ENCODE peak calls at places on chromosomes 5 and 9, in nine cellular contexts. One of them, this sample, is unnamed.

GRCh38 chr5:146291421-146292074 is 47.1 kb upstream of the POU4F3 start:
- DNase-seq in fibroblast of lung: peak; percentile 24
- DNase-seq in HCT116: peak; percentile 23
- DNase-seq in cardiac fibroblast: peak; percentile 71
- DNase-seq in BJ: no peak
- DNase-seq in lower leg skin: no peak
- DNase-seq in GM12865: peak; percentile 59
- DNase-seq in neural progenitor cell: peak; percentile 79
- DNase-seq in transverse colon: no peak
- DNase-seq in this sample: peak; percentile 51

GRCh38 chr9:96884443-96884842 is 30.1 kb upstream of the ZNF782 start:
- DNase-seq in HCT116: peak; percentile 92
- DNase-seq in transverse colon: peak; percentile 50
- DNase-seq in BJ: peak; percentile 48
- DNase-seq in neural progenitor cell: no peak
- DNase-seq in GM12865: no peak
- DNase-seq in lower leg skin: no peak
- DNase-seq in fibroblast of lung: peak; percentile 81
- DNase-seq in cardiac fibroblast: peak; percentile 84
- DNase-seq in this sample: peak; percentile 51

GRCh38 chr9:18459958-18460584 is 13.9 kb upstream of the ADAMTSL1 start:
- DNase-seq in BJ: peak; percentile 75
- DNase-seq in neural progenitor cell: no peak
- DNase-seq in transverse colon: no peak
- DNase-seq in HCT116: no peak
- DNase-seq in cardiac fibroblast: peak; percentile 97
- DNase-seq in GM12865: no peak
- DNase-seq in lower leg skin: peak; percentile 34
- DNase-seq in fibroblast of lung: peak; percentile 95
- DNase-seq in this sample: peak; percentile 88

GRCh38 chr5:153831976-153832375 is 206.7 kb downstream of the FAM114A2 start:
- DNase-seq in fibroblast of lung: peak; percentile 32
- DNase-seq in BJ: no peak
- DNase-seq in GM12865: peak; percentile 64
- DNase-seq in neural progenitor cell: peak; percentile 50
- DNase-seq in HCT116: peak; percentile 60
- DNase-seq in lower leg skin: no peak
- DNase-seq in cardiac fibroblast: peak; percentile 68
- DNase-seq in transverse colon: no peak
- DNase-seq in this sample: peak; percentile 17

GRCh38 chr5:173278172-173278571 is 43.2 kb upstream of the NKX2-5 start:
- DNase-seq in HCT116: no peak
- DNase-seq in transverse colon: no peak
- DNase-seq in BJ: no peak
- DNase-seq in neural progenitor cell: no peak
- DNase-seq in lower leg skin: no peak
- DNase-seq in GM12865: no peak
- DNase-seq in fibroblast of lung: no peak
- DNase-seq in cardiac fibroblast: no peak
- DNase-seq in this sample: no peak

GRCh38 chr9:36023260-36024048 is 13.3 kb upstream of the RECK start:
- DNase-seq in fibroblast of lung: peak; percentile 64
- DNase-seq in lower leg skin: peak; percentile 59
- DNase-seq in GM12865: peak; percentile 80
- DNase-seq in transverse colon: peak; percentile 80
- DNase-seq in cardiac fibroblast: peak; percentile 82
- DNase-seq in neural progenitor cell: peak; percentile 81
- DNase-seq in HCT116: peak; percentile 59
- DNase-seq in BJ: no peak
- DNase-seq in this sample: peak; percentile 72

GRCh38 chr5:38752622-38753021 is 93.2 kb upstream of the OSMR start:
- DNase-seq in BJ: no peak
- DNase-seq in GM12865: no peak
- DNase-seq in lower leg skin: no peak
- DNase-seq in neural progenitor cell: no peak
- DNase-seq in HCT116: no peak
- DNase-seq in cardiac fibroblast: no peak
- DNase-seq in fibroblast of lung: no peak
- DNase-seq in transverse colon: no peak
- DNase-seq in this sample: no peak

GRCh38 chr5:149895416-149896345 is 48.9 kb downstream of the PDE6A start:
- DNase-seq in fibroblast of lung: peak; percentile 55
- DNase-seq in GM12865: no peak
- DNase-seq in BJ: no peak
- DNase-seq in transverse colon: no peak
- DNase-seq in lower leg skin: no peak
- DNase-seq in HCT116: no peak
- DNase-seq in cardiac fibroblast: peak; percentile 78
- DNase-seq in neural progenitor cell: no peak
- DNase-seq in this sample: peak; percentile 60

GRCh38 chr9:129140397-129141065 is 29.3 kb downstream of the PTPA start:
- DNase-seq in HCT116: no peak
- DNase-seq in BJ: no peak
- DNase-seq in GM12865: peak; percentile 51
- DNase-seq in lower leg skin: no peak
- DNase-seq in neural progenitor cell: peak; percentile 58
- DNase-seq in fibroblast of lung: peak; percentile 58
- DNase-seq in cardiac fibroblast: no peak
- DNase-seq in transverse colon: peak; percentile 55
- DNase-seq in this sample: peak; percentile 74

GRCh38 chr9:87359958-87360601 is 137.6 kb upstream of the DAPK1 start:
- DNase-seq in cardiac fibroblast: no peak
- DNase-seq in transverse colon: no peak
- DNase-seq in lower leg skin: no peak
- DNase-seq in BJ: no peak
- DNase-seq in fibroblast of lung: no peak
- DNase-seq in HCT116: no peak
- DNase-seq in neural progenitor cell: no peak
- DNase-seq in GM12865: no peak
- DNase-seq in this sample: no peak

GRCh38 chr9:123225374-123225813 is 43.0 kb downstream of the STRBP start:
- DNase-seq in neural progenitor cell: peak; percentile 70
- DNase-seq in lower leg skin: no peak
- DNase-seq in GM12865: peak; percentile 92
- DNase-seq in HCT116: peak; percentile 6
- DNase-seq in transverse colon: peak; percentile 33
- DNase-seq in BJ: peak; percentile 13
- DNase-seq in fibroblast of lung: peak; percentile 77
- DNase-seq in cardiac fibroblast: peak; percentile 86
- DNase-seq in this sample: peak; percentile 72

GRCh38 chr5:124193371-124193789 is 553.1 kb downstream of the ZNF608 start:
- DNase-seq in neural progenitor cell: no peak
- DNase-seq in fibroblast of lung: peak; percentile 75
- DNase-seq in BJ: no peak
- DNase-seq in transverse colon: no peak
- DNase-seq in lower leg skin: no peak
- DNase-seq in GM12865: no peak
- DNase-seq in HCT116: peak; percentile 22
- DNase-seq in cardiac fibroblast: peak; percentile 82
- DNase-seq in this sample: peak; percentile 79

GRCh38 chr9:130237763-130238524 is 27.6 kb upstream of the HMCN2 start:
- DNase-seq in cardiac fibroblast: no peak
- DNase-seq in lower leg skin: no peak
- DNase-seq in fibroblast of lung: no peak
- DNase-seq in HCT116: no peak
- DNase-seq in BJ: no peak
- DNase-seq in GM12865: no peak
- DNase-seq in neural progenitor cell: no peak
- DNase-seq in transverse colon: no peak
- DNase-seq in this sample: no peak

GRCh38 chr5:141793881-141794280 is 84.3 kb downstream of the PCDH1 start:
- DNase-seq in HCT116: no peak
- DNase-seq in GM12865: no peak
- DNase-seq in BJ: no peak
- DNase-seq in lower leg skin: no peak
- DNase-seq in transverse colon: no peak
- DNase-seq in neural progenitor cell: no peak
- DNase-seq in fibroblast of lung: no peak
- DNase-seq in cardiac fibroblast: no peak
- DNase-seq in this sample: no peak

DNA sequence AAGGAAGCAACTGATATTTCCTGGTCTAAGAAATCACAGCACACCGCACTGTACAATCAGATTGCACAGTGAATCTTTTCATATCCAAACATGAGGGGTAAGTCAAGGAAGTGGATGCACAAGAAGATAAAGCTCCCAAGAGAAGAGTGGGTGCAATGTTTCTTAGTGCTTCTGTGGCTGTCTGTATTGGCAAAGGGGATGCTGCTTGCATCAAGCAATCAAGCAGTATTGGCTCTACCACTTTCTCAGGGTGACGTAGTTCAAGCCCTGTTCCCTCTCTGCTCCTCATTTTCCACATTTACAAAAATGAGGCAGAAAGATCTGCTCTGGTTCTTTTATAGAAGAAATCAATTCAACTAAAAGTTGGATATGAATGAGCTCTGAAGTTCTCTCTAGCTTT is 2.3 kb downstream of the TNFSF8 start:
- DNase-seq in transverse colon: no peak
- DNase-seq in HCT116: no peak
- DNase-seq in cardiac fibroblast: no peak
- DNase-seq in GM12865: no peak
- DNase-seq in lower leg skin: no peak
- DNase-seq in neural progenitor cell: no peak
- DNase-seq in BJ: no peak
- DNase-seq in fibroblast of lung: no peak
- DNase-seq in this sample: no peak
- H3K4me3 ChIP-seq in transverse colon: peak overlapping the region; percentile 35
- H3K4me3 ChIP-seq in HCT116: no peak overlapping the region
- H3K4me3 ChIP-seq in cardiac fibroblast: no peak overlapping the region
- H3K4me3 ChIP-seq in GM12865: no peak overlapping the region
- H3K4me3 ChIP-seq in lower leg skin: no peak overlapping the region
- H3K4me3 ChIP-seq in neural progenitor cell: no peak overlapping the region
- H3K4me3 ChIP-seq in BJ: no peak overlapping the region
- H3K4me3 ChIP-seq in fibroblast of lung: no peak overlapping the region
- H3K4me3 ChIP-seq in this sample: no peak overlapping the region

GRCh38 chr9:117744856-117745389 is 40.7 kb downstream of the TLR4 start:
- DNase-seq in cardiac fibroblast: peak; percentile 18
- DNase-seq in fibroblast of lung: peak; percentile 26
- DNase-seq in neural progenitor cell: peak; percentile 67
- DNase-seq in transverse colon: no peak
- DNase-seq in BJ: no peak
- DNase-seq in GM12865: peak; percentile 13
- DNase-seq in HCT116: no peak
- DNase-seq in lower leg skin: no peak
- DNase-seq in this sample: peak; percentile 29

GRCh38 chr9:117744390-117744789 is 40.2 kb downstream of the TLR4 start:
- DNase-seq in GM12865: peak; percentile 9
- DNase-seq in transverse colon: no peak
- DNase-seq in neural progenitor cell: no peak
- DNase-seq in BJ: no peak
- DNase-seq in lower leg skin: no peak
- DNase-seq in cardiac fibroblast: no peak
- DNase-seq in fibroblast of lung: no peak
- DNase-seq in HCT116: no peak
- DNase-seq in this sample: no peak

GRCh38 chr9:117734523-117735314 is 30.5 kb downstream of the TLR4 start:
- DNase-seq in BJ: peak; percentile 72
- DNase-seq in GM12865: no peak
- DNase-seq in neural progenitor cell: no peak
- DNase-seq in cardiac fibroblast: peak; percentile 83
- DNase-seq in fibroblast of lung: peak; percentile 64
- DNase-seq in lower leg skin: no peak
- DNase-seq in HCT116: no peak
- DNase-seq in transverse colon: no peak
- DNase-seq in this sample: peak; percentile 50

GRCh38 chr9:117737721-117738226 is 33.6 kb downstream of the TLR4 start:
- DNase-seq in HCT116: no peak
- DNase-seq in GM12865: no peak
- DNase-seq in lower leg skin: peak; percentile 37
- DNase-seq in neural progenitor cell: peak; percentile 53
- DNase-seq in cardiac fibroblast: no peak
- DNase-seq in transverse colon: no peak
- DNase-seq in BJ: no peak
- DNase-seq in fibroblast of lung: no peak
- DNase-seq in this sample: no peak

GRCh38 chr9:117739620-117740347 is 35.6 kb downstream of the TLR4 start:
- DNase-seq in HCT116: no peak
- DNase-seq in lower leg skin: no peak
- DNase-seq in GM12865: peak; percentile 45
- DNase-seq in fibroblast of lung: no peak
- DNase-seq in cardiac fibroblast: no peak
- DNase-seq in neural progenitor cell: no peak
- DNase-seq in transverse colon: no peak
- DNase-seq in BJ: no peak
- DNase-seq in this sample: no peak
- TF ChIP-seq CTCF in HCT116: no peak
- TF ChIP-seq CTCF in lower leg skin: no peak
- TF ChIP-seq CTCF in GM12865: no peak
- TF ChIP-seq CTCF in fibroblast of lung: no peak
- TF ChIP-seq CTCF in cardiac fibroblast: no peak
- TF ChIP-seq CTCF in neural progenitor cell: no peak
- TF ChIP-seq CTCF in transverse colon: no peak
- TF ChIP-seq CTCF in BJ: no peak
- TF ChIP-seq CTCF in this sample: no peak

GRCh38 chr9:79580065-79580464 is 8.3 kb downstream of the TLE4 start:
- DNase-seq in neural progenitor cell: no peak
- DNase-seq in BJ: no peak
- DNase-seq in HCT116: no peak
- DNase-seq in cardiac fibroblast: no peak
- DNase-seq in transverse colon: no peak
- DNase-seq in fibroblast of lung: no peak
- DNase-seq in lower leg skin: no peak
- DNase-seq in GM12865: no peak
- DNase-seq in this sample: no peak

GRCh38 chr9:79579624-79580023 is 7.9 kb downstream of the TLE4 start:
- DNase-seq in neural progenitor cell: no peak
- DNase-seq in HCT116: no peak
- DNase-seq in fibroblast of lung: no peak
- DNase-seq in cardiac fibroblast: no peak
- DNase-seq in transverse colon: no peak
- DNase-seq in lower leg skin: no peak
- DNase-seq in GM12865: no peak
- DNase-seq in BJ: no peak
- DNase-seq in this sample: no peak

GRCh38 chr9:79578891-79579290 is 7.1 kb downstream of the TLE4 start:
- DNase-seq in lower leg skin: no peak
- DNase-seq in neural progenitor cell: no peak
- DNase-seq in HCT116: no peak
- DNase-seq in cardiac fibroblast: peak; percentile 81
- DNase-seq in GM12865: no peak
- DNase-seq in BJ: no peak
- DNase-seq in fibroblast of lung: no peak
- DNase-seq in transverse colon: no peak
- DNase-seq in this sample: no peak

GRCh38 chr9:79581794-79582193 is 10.0 kb downstream of the TLE4 start:
- DNase-seq in lower leg skin: no peak
- DNase-seq in HCT116: no peak
- DNase-seq in GM12865: no peak
- DNase-seq in transverse colon: no peak
- DNase-seq in neural progenitor cell: peak; percentile 32
- DNase-seq in cardiac fibroblast: peak; percentile 84
- DNase-seq in BJ: peak; percentile 73
- DNase-seq in fibroblast of lung: peak; percentile 94
- DNase-seq in this sample: peak; percentile 84

GRCh38 chr9:79581388-79581787 is 9.6 kb downstream of the TLE4 start:
- DNase-seq in GM12865: no peak
- DNase-seq in BJ: no peak
- DNase-seq in cardiac fibroblast: peak; percentile 60
- DNase-seq in HCT116: no peak
- DNase-seq in fibroblast of lung: peak; percentile 72
- DNase-seq in neural progenitor cell: no peak
- DNase-seq in lower leg skin: no peak
- DNase-seq in transverse colon: peak; percentile 15
- DNase-seq in this sample: peak; percentile 54
- H3K4me3 ChIP-seq in GM12865: no peak overlapping the region
- H3K4me3 ChIP-seq in BJ: no peak overlapping the region
- H3K4me3 ChIP-seq in cardiac fibroblast: no peak overlapping the region
- H3K4me3 ChIP-seq in HCT116: no peak overlapping the region
- H3K4me3 ChIP-seq in fibroblast of lung: no peak overlapping the region
- H3K4me3 ChIP-seq in neural progenitor cell: peak overlapping the region; percentile 30
- H3K4me3 ChIP-seq in lower leg skin: no peak overlapping the region
- H3K4me3 ChIP-seq in transverse colon: no peak overlapping the region
- H3K4me3 ChIP-seq in this sample: no peak overlapping the region

GRCh38 chr9:135982499-135983264 is 21.5 kb upstream of the UBAC1 start:
- DNase-seq in cardiac fibroblast: no peak
- DNase-seq in HCT116: no peak
- DNase-seq in fibroblast of lung: no peak
- DNase-seq in GM12865: no peak
- DNase-seq in lower leg skin: no peak
- DNase-seq in neural progenitor cell: no peak
- DNase-seq in transverse colon: no peak
- DNase-seq in BJ: no peak
- DNase-seq in this sample: no peak
- TF ChIP-seq CTCF in cardiac fibroblast: no peak
- TF ChIP-seq CTCF in HCT116: no peak
- TF ChIP-seq CTCF in fibroblast of lung: no peak
- TF ChIP-seq CTCF in GM12865: no peak
- TF ChIP-seq CTCF in lower leg skin: no peak
- TF ChIP-seq CTCF in neural progenitor cell: no peak
- TF ChIP-seq CTCF in transverse colon: no peak
- TF ChIP-seq CTCF in BJ: no peak
- TF ChIP-seq CTCF in this sample: no peak